ENCODE peak calls at places on chromosomes 2 and 18, in ten cellular contexts. C is body of pancreas; N is LNCaP clone FGC; E is head of caudate nucleus; I is adipocyte; U is OCI-LY7; X is activated T-helper 1 cell treated with Interleukin-2 at 50 U/mL for 16 hours; O is stimulated activated CD4-positive, alpha-beta T cell treated with anti-CD3 and anti-CD28 coated beads, Interleukin-15, amount 100 ng/mL, for 24 hours; D is fibroblast of mammary gland; A is T47D. M is an unnamed sample.

GRCh38 chr2:15767679-15768078 is 172.7 kb upstream of the MYCN start:
- DNase-seq in N (no peak), X (no peak), C (no peak), D (no peak), I (no peak), E (no peak), U (no peak), O (no peak), A (no peak), M (no peak)

GRCh38 chr2:205680067-205680466 is 2.2 kb upstream of the NRP2 start:
- DNase-seq in N (peak; percentile 44), O (peak; percentile 64), A (peak; percentile 72), D (peak; percentile 91), C (peak; percentile 49), I (peak; percentile 90), E (no peak), U (peak; percentile 88), X (peak; percentile 5), M (peak; percentile 63)

GRCh38 chr2:231450548-231450989 is 13.7 kb downstream of the NCL start:
- DNase-seq in O (no peak), U (no peak), E (no peak), N (no peak), C (no peak), A (no peak), I (no peak), X (no peak), D (no peak), M (no peak)

GRCh38 chr2:219002395-219003266 is 9.4 kb upstream of the CRYBA2 start:
- DNase-seq in I (no peak), A (peak; percentile 81), N (no peak), E (no peak), X (no peak), U (no peak), O (peak; percentile 77), C (peak; percentile 89), D (peak; percentile 30), M (peak; percentile 65)

GRCh38 chr2:238020816-238021215 is 40.0 kb upstream of the SCLY start:
- DNase-seq in X (no peak), O (no peak), U (no peak), E (no peak), N (no peak), C (no peak), I (no peak), D (no peak), A (peak; percentile 23), M (no peak)

GRCh38 chr2:120771111-120771555 is 35.5 kb downstream of the GLI2 start:
- DNase-seq in O (no peak), A (no peak), N (no peak), U (no peak), C (no peak), X (no peak), E (no peak), I (no peak), D (no peak), M (no peak)

GRCh38 chr2:193428336-193428818 is 1233.6 kb upstream of the TMEFF2 start:
- DNase-seq in D (no peak), A (no peak), C (peak; percentile 13), I (no peak), X (no peak), U (no peak), O (no peak), E (no peak), N (no peak), M (no peak)

GRCh38 chr2:864501-865106 is 86.0 kb upstream of the SNTG2 start:
- DNase-seq in O (no peak), I (no peak), U (no peak), D (no peak), C (no peak), N (no peak), X (no peak), A (no peak), E (peak; percentile 7), M (no peak)

GRCh38 chr18:73563345-73563744 is 584.3 kb downstream of the FBXO15 start:
- DNase-seq in A (no peak), N (no peak), E (no peak), X (no peak), D (peak; percentile 92), U (no peak), C (no peak), O (no peak), I (peak; percentile 81), M (no peak)

GRCh38 chr2:67318966-67319590 is 78.1 kb upstream of the ETAA1 start:
- DNase-seq in E (no peak), X (no peak), A (no peak), I (no peak), U (no peak), C (no peak), O (no peak), D (no peak), N (peak; percentile 61), M (no peak)

GRCh38 chr2:181165199-181165868 is 184.9 kb downstream of the UBE2E3 start:
- DNase-seq in C (no peak), A (no peak), U (no peak), N (no peak), X (no peak), D (no peak), E (no peak), O (no peak), I (no peak), M (no peak)

GRCh38 chr2:55364189-55365055 is 55.2 kb downstream of the CCDC88A start:
- DNase-seq in C (peak; percentile 82), D (peak; percentile 98), U (no peak), A (peak; percentile 44), O (no peak), E (no peak), N (peak; percentile 70), I (peak; percentile 96), X (no peak), M (peak; percentile 26)

M was measured in H54.